ENCODE peak calls at places on chromosome 4, in nine cellular contexts. One of them, this sample, is unnamed.

GRCh38 chr4:125187221-125187620 is 127.5 kb upstream of the FAT4 start:
- DNase-seq in right lobe of liver: no peak
- DNase-seq in ovary: no peak
- DNase-seq in pancreas: no peak
- DNase-seq in fibroblast of pulmonary artery: peak
- DNase-seq in MM.1S: no peak
- DNase-seq in heart left ventricle: no peak
- DNase-seq in foreskin fibroblast: peak
- DNase-seq in brain microvascular endothelial cell: no peak
- DNase-seq in this sample: no peak

GRCh38 chr4:123488916-123489315 is 92.3 kb downstream of the SPRY1 start:
- DNase-seq in right lobe of liver: no peak
- DNase-seq in ovary: no peak
- DNase-seq in pancreas: no peak
- DNase-seq in fibroblast of pulmonary artery: peak
- DNase-seq in MM.1S: no peak
- DNase-seq in heart left ventricle: no peak
- DNase-seq in foreskin fibroblast: peak
- DNase-seq in brain microvascular endothelial cell: peak
- DNase-seq in this sample: no peak

GRCh38 chr4:47831026-47831689 is 6.7 kb downstream of the CORIN start:
- DNase-seq in right lobe of liver: no peak
- DNase-seq in ovary: no peak
- DNase-seq in pancreas: no peak
- DNase-seq in fibroblast of pulmonary artery: no peak
- DNase-seq in MM.1S: no peak
- DNase-seq in heart left ventricle: no peak
- DNase-seq in foreskin fibroblast: no peak
- DNase-seq in brain microvascular endothelial cell: no peak
- DNase-seq in this sample: no peak

GRCh38 chr4:34157546-34157945 is 2086.8 kb downstream of the ARAP2 start:
- DNase-seq in right lobe of liver: no peak
- DNase-seq in ovary: no peak
- DNase-seq in pancreas: no peak
- DNase-seq in fibroblast of pulmonary artery: no peak
- DNase-seq in MM.1S: no peak
- DNase-seq in heart left ventricle: no peak
- DNase-seq in foreskin fibroblast: peak
- DNase-seq in brain microvascular endothelial cell: no peak
- DNase-seq in this sample: no peak

GRCh38 chr4:105196523-105197145 is 50.0 kb downstream of the TET2 start:
- DNase-seq in right lobe of liver: no peak
- DNase-seq in ovary: no peak
- DNase-seq in pancreas: no peak
- DNase-seq in fibroblast of pulmonary artery: no peak
- DNase-seq in MM.1S: no peak
- DNase-seq in heart left ventricle: no peak
- DNase-seq in foreskin fibroblast: peak
- DNase-seq in brain microvascular endothelial cell: no peak
- DNase-seq in this sample: no peak

GRCh38 chr4:26326791-26327190 is 6.0 kb downstream of the RBPJ start:
- DNase-seq in right lobe of liver: no peak
- DNase-seq in ovary: no peak
- DNase-seq in pancreas: no peak
- DNase-seq in fibroblast of pulmonary artery: peak
- DNase-seq in MM.1S: no peak
- DNase-seq in heart left ventricle: no peak
- DNase-seq in foreskin fibroblast: peak
- DNase-seq in brain microvascular endothelial cell: peak
- DNase-seq in this sample: no peak

GRCh38 chr4:14681330-14681729 is 321.0 kb upstream of the CPEB2 start:
- DNase-seq in right lobe of liver: no peak
- DNase-seq in ovary: no peak
- DNase-seq in pancreas: no peak
- DNase-seq in fibroblast of pulmonary artery: no peak
- DNase-seq in MM.1S: no peak
- DNase-seq in heart left ventricle: no peak
- DNase-seq in foreskin fibroblast: no peak
- DNase-seq in brain microvascular endothelial cell: no peak
- DNase-seq in this sample: no peak

GRCh38 chr4:45155081-45155777 is 428.9 kb upstream of the GNPDA2 start:
- DNase-seq in right lobe of liver: no peak
- DNase-seq in ovary: no peak
- DNase-seq in pancreas: no peak
- DNase-seq in fibroblast of pulmonary artery: peak
- DNase-seq in MM.1S: no peak
- DNase-seq in heart left ventricle: no peak
- DNase-seq in foreskin fibroblast: no peak
- DNase-seq in brain microvascular endothelial cell: no peak
- DNase-seq in this sample: no peak

GRCh38 chr4:43331226-43332078 is 438.9 kb downstream of the GRXCR1 start:
- DNase-seq in right lobe of liver: no peak
- DNase-seq in ovary: no peak
- DNase-seq in pancreas: no peak
- DNase-seq in fibroblast of pulmonary artery: peak
- DNase-seq in MM.1S: no peak
- DNase-seq in heart left ventricle: no peak
- DNase-seq in foreskin fibroblast: peak
- DNase-seq in brain microvascular endothelial cell: peak
- DNase-seq in this sample: peak

GRCh38 chr4:569958-570667 is 6.0 kb downstream of the TMEM271 start:
- DNase-seq in right lobe of liver: no peak
- DNase-seq in ovary: no peak
- DNase-seq in pancreas: no peak
- DNase-seq in fibroblast of pulmonary artery: no peak
- DNase-seq in MM.1S: no peak
- DNase-seq in heart left ventricle: no peak
- DNase-seq in foreskin fibroblast: no peak
- DNase-seq in brain microvascular endothelial cell: no peak
- DNase-seq in this sample: no peak

GRCh38 chr4:89598602-89599001 is 238.4 kb downstream of the SNCA start:
- DNase-seq in right lobe of liver: no peak
- DNase-seq in ovary: no peak
- DNase-seq in pancreas: no peak
- DNase-seq in fibroblast of pulmonary artery: peak
- DNase-seq in MM.1S: no peak
- DNase-seq in heart left ventricle: no peak
- DNase-seq in foreskin fibroblast: peak
- DNase-seq in brain microvascular endothelial cell: no peak
- DNase-seq in this sample: no peak

GRCh38 chr4:41991916-41992767 is 1.8 kb downstream of the SLC30A9 start:
- DNase-seq in right lobe of liver: no peak
- DNase-seq in ovary: no peak
- DNase-seq in pancreas: no peak
- DNase-seq in fibroblast of pulmonary artery: peak
- DNase-seq in MM.1S: no peak
- DNase-seq in heart left ventricle: no peak
- DNase-seq in foreskin fibroblast: peak
- DNase-seq in brain microvascular endothelial cell: no peak
- DNase-seq in this sample: no peak

GRCh38 chr4:41990029-41990382 is 324 bp upstream of the SLC30A9 start:
- DNase-seq in right lobe of liver: no peak
- DNase-seq in ovary: no peak
- DNase-seq in pancreas: no peak
- DNase-seq in fibroblast of pulmonary artery: no peak
- DNase-seq in MM.1S: no peak
- DNase-seq in heart left ventricle: no peak
- DNase-seq in foreskin fibroblast: no peak
- DNase-seq in brain microvascular endothelial cell: no peak
- DNase-seq in this sample: no peak

GRCh38 chr4:41994461-41994860 is 4.1 kb downstream of the SLC30A9 start:
- DNase-seq in right lobe of liver: no peak
- DNase-seq in ovary: no peak
- DNase-seq in pancreas: no peak
- DNase-seq in fibroblast of pulmonary artery: no peak
- DNase-seq in MM.1S: no peak
- DNase-seq in heart left ventricle: no peak
- DNase-seq in foreskin fibroblast: no peak
- DNase-seq in brain microvascular endothelial cell: no peak
- DNase-seq in this sample: no peak

GRCh38 chr4:41990383-41991111 is at the start of gene SLC30A9:
- DNase-seq in right lobe of liver: peak
- DNase-seq in ovary: peak
- DNase-seq in pancreas: peak
- DNase-seq in fibroblast of pulmonary artery: peak
- DNase-seq in MM.1S: peak
- DNase-seq in heart left ventricle: peak
- DNase-seq in foreskin fibroblast: peak
- DNase-seq in brain microvascular endothelial cell: peak
- DNase-seq in this sample: peak

GRCh38 chr4:41992967-41993857 is 2.9 kb downstream of the SLC30A9 start:
- DNase-seq in right lobe of liver: no peak
- DNase-seq in ovary: no peak
- DNase-seq in pancreas: no peak
- DNase-seq in fibroblast of pulmonary artery: no peak
- DNase-seq in MM.1S: no peak
- DNase-seq in heart left ventricle: no peak
- DNase-seq in foreskin fibroblast: no peak
- DNase-seq in brain microvascular endothelial cell: no peak
- DNase-seq in this sample: no peak
- H3K4me3 ChIP-seq in right lobe of liver: no peak
- H3K4me3 ChIP-seq in ovary: no peak
- H3K4me3 ChIP-seq in pancreas: no peak
- H3K4me3 ChIP-seq in fibroblast of pulmonary artery: no peak
- H3K4me3 ChIP-seq in MM.1S: no peak
- H3K4me3 ChIP-seq in heart left ventricle: no peak
- H3K4me3 ChIP-seq in foreskin fibroblast: no peak
- H3K4me3 ChIP-seq in brain microvascular endothelial cell: no peak
- H3K4me3 ChIP-seq in this sample: no peak

GRCh38 chr4:38964942-38965775 is 67.0 kb downstream of the TMEM156 start:
- DNase-seq in right lobe of liver: no peak
- DNase-seq in ovary: no peak
- DNase-seq in pancreas: no peak
- DNase-seq in fibroblast of pulmonary artery: no peak
- DNase-seq in MM.1S: no peak
- DNase-seq in heart left ventricle: no peak
- DNase-seq in foreskin fibroblast: no peak
- DNase-seq in brain microvascular endothelial cell: no peak
- DNase-seq in this sample: no peak
- TF ChIP-seq CTCF in right lobe of liver: peak
- TF ChIP-seq CTCF in ovary: no peak
- TF ChIP-seq CTCF in pancreas: no peak
- TF ChIP-seq CTCF in fibroblast of pulmonary artery: no peak
- TF ChIP-seq CTCF in MM.1S: no peak
- TF ChIP-seq CTCF in heart left ventricle: no peak
- TF ChIP-seq CTCF in foreskin fibroblast: no peak
- TF ChIP-seq CTCF in brain microvascular endothelial cell: no peak
- TF ChIP-seq CTCF in this sample: no peak

DNA sequence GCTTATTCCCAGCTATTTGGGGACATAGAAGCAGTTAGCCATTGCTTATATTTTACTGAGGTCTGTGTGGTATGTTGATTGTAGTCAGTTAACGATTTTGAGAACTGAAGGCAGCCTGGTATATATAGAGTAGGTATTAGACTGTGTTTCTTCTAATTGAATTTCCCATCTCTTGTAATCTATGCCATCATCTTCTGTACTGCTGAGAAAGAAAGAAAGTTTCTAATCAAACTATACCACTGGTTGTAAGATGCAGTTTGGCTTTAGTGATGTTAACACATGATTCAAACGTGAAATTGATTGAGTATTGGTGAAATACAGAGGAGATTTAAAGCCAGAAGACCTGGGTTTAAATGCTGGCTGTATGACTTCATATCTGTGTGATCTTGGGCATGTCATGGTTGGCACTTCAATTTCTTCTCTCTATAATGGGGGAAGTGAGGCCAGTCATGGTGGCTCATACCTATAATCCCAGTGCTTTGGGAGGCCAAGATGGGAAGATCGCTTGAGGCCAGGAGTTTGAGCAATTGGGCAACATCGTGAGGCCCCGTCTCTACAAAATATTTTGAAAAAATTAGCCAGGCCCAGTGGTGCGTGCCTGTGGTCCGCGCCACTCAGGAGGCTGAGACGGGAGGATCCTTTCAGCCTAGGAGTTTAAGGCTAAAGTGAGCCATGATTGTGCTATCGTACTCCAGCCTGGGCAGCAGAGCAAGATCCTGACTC is 11.6 kb downstream of the HTT start:
- DNase-seq in right lobe of liver: no peak
- DNase-seq in ovary: no peak
- DNase-seq in pancreas: no peak
- DNase-seq in fibroblast of pulmonary artery: no peak
- DNase-seq in MM.1S: no peak
- DNase-seq in heart left ventricle: no peak
- DNase-seq in foreskin fibroblast: no peak
- DNase-seq in brain microvascular endothelial cell: no peak
- DNase-seq in this sample: no peak
- H3K4me3 ChIP-seq in right lobe of liver: no peak
- H3K4me3 ChIP-seq in ovary: no peak
- H3K4me3 ChIP-seq in pancreas: no peak
- H3K4me3 ChIP-seq in fibroblast of pulmonary artery: no peak
- H3K4me3 ChIP-seq in MM.1S: no peak
- H3K4me3 ChIP-seq in heart left ventricle: no peak
- H3K4me3 ChIP-seq in foreskin fibroblast: no peak
- H3K4me3 ChIP-seq in brain microvascular endothelial cell: no peak
- H3K4me3 ChIP-seq in this sample: no peak

DNA sequence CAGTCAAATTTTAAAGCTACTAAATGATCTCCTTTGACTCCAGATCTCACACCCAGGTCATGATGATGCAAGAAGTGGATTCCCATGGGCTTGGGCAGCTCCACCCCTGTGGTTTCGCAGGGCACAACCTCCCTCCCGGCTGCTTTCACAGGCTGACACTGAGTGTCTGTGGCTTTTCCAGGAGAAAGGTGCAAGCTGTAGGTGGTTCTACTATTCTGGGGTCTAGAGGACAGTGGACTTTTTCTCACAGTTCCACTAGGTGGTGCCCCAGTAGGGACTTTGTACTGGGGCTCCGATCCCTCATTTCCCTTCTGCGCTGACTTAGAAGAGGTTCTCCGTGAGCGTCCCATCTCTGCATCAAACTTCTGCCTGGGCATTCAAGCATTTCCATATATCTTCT is 845.2 kb downstream of the PCDH18 start:
- DNase-seq in right lobe of liver: no peak
- DNase-seq in ovary: no peak
- DNase-seq in pancreas: no peak
- DNase-seq in fibroblast of pulmonary artery: no peak
- DNase-seq in MM.1S: no peak
- DNase-seq in heart left ventricle: no peak
- DNase-seq in foreskin fibroblast: no peak
- DNase-seq in brain microvascular endothelial cell: no peak
- DNase-seq in this sample: no peak
- TF ChIP-seq CTCF in right lobe of liver: no peak
- TF ChIP-seq CTCF in ovary: no peak
- TF ChIP-seq CTCF in pancreas: no peak
- TF ChIP-seq CTCF in fibroblast of pulmonary artery: peak
- TF ChIP-seq CTCF in MM.1S: no peak
- TF ChIP-seq CTCF in heart left ventricle: no peak
- TF ChIP-seq CTCF in foreskin fibroblast: no peak
- TF ChIP-seq CTCF in brain microvascular endothelial cell: peak
- TF ChIP-seq CTCF in this sample: peak